ENCODE peak calls at places on chromosomes 2 and 18, in four cellular contexts. J, Y, Z and G are unnamed samples.

GRCh38 chr2:122363885-122364284 is 608.4 kb downstream of the TSN start:
- DNase-seq in J (no peak), Y (no peak), Z (no peak), G (no peak)

GRCh38 chr2:206368933-206369569 is 74.3 kb upstream of the ADAM23 start:
- DNase-seq in J (no peak), Y (no peak), Z (no peak), G (no peak)

GRCh38 chr2:32522770-32523169 is 105.1 kb upstream of the TTC27 start:
- DNase-seq in Z (no peak), J (no peak), Y (no peak), G (no peak)

GRCh38 chr18:1306641-1307040 is 402.0 kb downstream of the ADCYAP1 start:
- DNase-seq in Z (no peak), J (no peak), Y (no peak), G (no peak)

GRCh38 chr18:52408800-52409302 is 68.9 kb downstream of the DCC start:
- DNase-seq in Z (no peak), J (no peak), Y (no peak), G (no peak)

GRCh38 chr2:58594175-58594574 is 353.1 kb upstream of the FANCL start:
- DNase-seq in Y (peak; percentile 3), J (no peak), Z (no peak), G (no peak)

GRCh38 chr2:240143801-240144648 is 3.6 kb upstream of the OTOS start:
- DNase-seq in Z (peak; percentile 15), Y (peak; percentile 82), J (peak; percentile 68), G (no peak)

GRCh38 chr2:1341409-1342120 is 71.7 kb upstream of the TPO start:
- DNase-seq in J (no peak), Y (no peak), Z (no peak), G (no peak)

GRCh38 chr2:236688563-236689392 is 119.2 kb downstream of the ACKR3 start:
- DNase-seq in Z (no peak), Y (no peak), J (no peak), G (no peak)

GRCh38 chr2:39127973-39128372 is 7.1 kb upstream of the SOS1 start:
- DNase-seq in Y (no peak), Z (no peak), J (no peak), G (no peak)